ENCODE peak calls at places on chromosomes 6 and 20, in six cellular contexts. One of them, this sample, is unnamed. For H3K4me1, the result is how much of the 10 kb centered on the place peaks cover.

GRCh38 chr6:106564476-106564875 is 64.8 kb downstream of the RTN4IP1 start:
- DNase-seq in esophagus muscularis mucosa: peak
- DNase-seq in stomach: no peak
- DNase-seq in tibial artery: no peak
- DNase-seq in CD4-positive, CD25-positive, alpha-beta regulatory T cell: no peak
- DNase-seq in cardiac muscle cell: no peak
- DNase-seq in this sample: no peak

GRCh38 chr20:9294081-9294480 is 220.3 kb upstream of the LAMP5 start:
- DNase-seq in esophagus muscularis mucosa: no peak
- DNase-seq in stomach: no peak
- DNase-seq in tibial artery: no peak
- DNase-seq in CD4-positive, CD25-positive, alpha-beta regulatory T cell: no peak
- DNase-seq in cardiac muscle cell: peak
- DNase-seq in this sample: peak

GRCh38 chr6:99614430-99615161 is 8.0 kb downstream of the PRDM13 start:
- DNase-seq in esophagus muscularis mucosa: no peak
- DNase-seq in stomach: no peak
- DNase-seq in tibial artery: no peak
- DNase-seq in CD4-positive, CD25-positive, alpha-beta regulatory T cell: no peak
- DNase-seq in cardiac muscle cell: no peak
- DNase-seq in this sample: no peak

GRCh38 chr6:17519120-17519519 is 81.0 kb upstream of the FAM8A1 start:
- DNase-seq in esophagus muscularis mucosa: peak
- DNase-seq in stomach: no peak
- DNase-seq in tibial artery: no peak
- DNase-seq in CD4-positive, CD25-positive, alpha-beta regulatory T cell: no peak
- DNase-seq in cardiac muscle cell: no peak
- DNase-seq in this sample: peak

GRCh38 chr20:48568520-48568919 is 259.3 kb downstream of the PREX1 start:
- DNase-seq in esophagus muscularis mucosa: no peak
- DNase-seq in stomach: no peak
- DNase-seq in tibial artery: no peak
- DNase-seq in CD4-positive, CD25-positive, alpha-beta regulatory T cell: no peak
- DNase-seq in cardiac muscle cell: no peak
- DNase-seq in this sample: no peak

GRCh38 chr20:20375862-20376261 is 8.0 kb downstream of the INSM1 start:
- DNase-seq in esophagus muscularis mucosa: no peak
- DNase-seq in stomach: no peak
- DNase-seq in tibial artery: no peak
- DNase-seq in CD4-positive, CD25-positive, alpha-beta regulatory T cell: no peak
- DNase-seq in cardiac muscle cell: no peak
- DNase-seq in this sample: no peak

GRCh38 chr20:16732506-16733152 is 2.8 kb downstream of the SNRPB2 start:
- DNase-seq in esophagus muscularis mucosa: no peak
- DNase-seq in stomach: no peak
- DNase-seq in tibial artery: no peak
- DNase-seq in CD4-positive, CD25-positive, alpha-beta regulatory T cell: peak
- DNase-seq in cardiac muscle cell: peak
- DNase-seq in this sample: no peak

GRCh38 chr20:38032585-38033329 is 499 bp downstream of the TTI1 start:
- DNase-seq in esophagus muscularis mucosa: no peak
- DNase-seq in stomach: no peak
- DNase-seq in tibial artery: no peak
- DNase-seq in CD4-positive, CD25-positive, alpha-beta regulatory T cell: no peak
- DNase-seq in cardiac muscle cell: no peak
- DNase-seq in this sample: no peak

GRCh38 chr20:5863040-5863811 is 87.1 kb downstream of the TRMT6 start:
- DNase-seq in esophagus muscularis mucosa: no peak
- DNase-seq in stomach: no peak
- DNase-seq in tibial artery: no peak
- DNase-seq in CD4-positive, CD25-positive, alpha-beta regulatory T cell: no peak
- DNase-seq in cardiac muscle cell: peak
- DNase-seq in this sample: peak

GRCh38 chr20:4108495-4109306 is 93.3 kb upstream of the RNF24 start:
- DNase-seq in esophagus muscularis mucosa: no peak
- DNase-seq in stomach: peak
- DNase-seq in tibial artery: peak
- DNase-seq in CD4-positive, CD25-positive, alpha-beta regulatory T cell: peak
- DNase-seq in cardiac muscle cell: peak
- DNase-seq in this sample: no peak

GRCh38 chr6:23218751-23219150 is 649.4 kb downstream of the HDGFL1 start:
- DNase-seq in esophagus muscularis mucosa: no peak
- DNase-seq in stomach: no peak
- DNase-seq in tibial artery: no peak
- DNase-seq in CD4-positive, CD25-positive, alpha-beta regulatory T cell: no peak
- DNase-seq in cardiac muscle cell: no peak
- DNase-seq in this sample: no peak

GRCh38 chr20:49534314-49534713 is 33.6 kb downstream of the PTGIS start:
- DNase-seq in esophagus muscularis mucosa: no peak
- DNase-seq in stomach: peak
- DNase-seq in tibial artery: no peak
- DNase-seq in CD4-positive, CD25-positive, alpha-beta regulatory T cell: peak
- DNase-seq in cardiac muscle cell: peak
- DNase-seq in this sample: peak

GRCh38 chr20:33731693-33732165 is at the start of gene ZNF341:
- DNase-seq in esophagus muscularis mucosa: peak
- DNase-seq in stomach: peak
- DNase-seq in tibial artery: peak
- DNase-seq in CD4-positive, CD25-positive, alpha-beta regulatory T cell: peak
- DNase-seq in cardiac muscle cell: peak
- DNase-seq in this sample: peak

DNA sequence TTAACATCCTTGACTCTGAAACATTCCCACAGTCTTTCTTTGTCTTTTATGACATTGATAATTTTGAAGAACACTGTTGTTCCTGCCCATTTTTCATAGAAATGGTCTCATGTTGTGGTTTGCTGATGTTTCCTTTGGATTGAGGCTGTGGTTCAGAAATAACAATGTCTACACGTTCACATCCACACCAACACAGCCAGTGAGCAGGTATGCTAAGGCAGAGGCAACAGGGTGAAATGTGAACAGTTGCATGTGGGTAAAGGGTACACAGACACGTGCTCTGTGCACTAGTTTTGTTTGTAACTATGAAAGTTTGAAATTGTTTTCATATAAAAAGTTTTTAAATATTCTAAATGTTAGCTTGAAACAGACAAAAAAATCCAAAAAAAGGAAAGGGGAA is 78.4 kb downstream of the GINS1 start:
- DNase-seq in esophagus muscularis mucosa: no peak
- DNase-seq in stomach: no peak
- DNase-seq in tibial artery: no peak
- DNase-seq in CD4-positive, CD25-positive, alpha-beta regulatory T cell: no peak
- DNase-seq in cardiac muscle cell: no peak
- DNase-seq in this sample: no peak
- H3K4me1 ChIP-seq in esophagus muscularis mucosa: under half
- H3K4me1 ChIP-seq in stomach: under half
- H3K4me1 ChIP-seq in tibial artery: under half
- H3K4me1 ChIP-seq in CD4-positive, CD25-positive, alpha-beta regulatory T cell: under half
- H3K4me1 ChIP-seq in cardiac muscle cell: under half
- H3K4me1 ChIP-seq in this sample: under half

DNA sequence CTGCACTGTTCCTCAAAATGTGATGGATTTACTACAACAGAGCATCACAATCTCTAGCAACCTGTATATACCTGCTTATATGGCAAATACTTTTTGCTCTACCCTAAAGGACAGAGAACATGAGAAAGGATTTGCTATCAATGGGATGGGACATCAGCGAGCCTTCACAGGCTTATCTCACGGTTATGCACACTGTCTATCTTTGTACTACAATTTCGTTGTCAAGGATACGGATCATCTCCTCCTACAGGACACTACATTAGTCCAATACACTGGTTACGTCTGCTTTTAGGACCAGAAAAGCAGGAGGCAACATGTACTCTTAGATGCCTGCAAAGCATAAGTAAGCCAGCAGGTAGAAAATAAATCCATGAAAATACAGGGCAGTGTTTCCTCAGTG is 34.2 kb downstream of the STX7 start:
- DNase-seq in esophagus muscularis mucosa: no peak
- DNase-seq in stomach: no peak
- DNase-seq in tibial artery: no peak
- DNase-seq in CD4-positive, CD25-positive, alpha-beta regulatory T cell: no peak
- DNase-seq in cardiac muscle cell: no peak
- DNase-seq in this sample: no peak
- H3K4me1 ChIP-seq in esophagus muscularis mucosa: under half
- H3K4me1 ChIP-seq in stomach: under half
- H3K4me1 ChIP-seq in tibial artery: under half
- H3K4me1 ChIP-seq in CD4-positive, CD25-positive, alpha-beta regulatory T cell: under half
- H3K4me1 ChIP-seq in cardiac muscle cell: under half
- H3K4me1 ChIP-seq in this sample: under half

GRCh38 chr6:154796484-154796883 is 63.3 kb downstream of the SCAF8 start:
- DNase-seq in esophagus muscularis mucosa: no peak
- DNase-seq in stomach: no peak
- DNase-seq in tibial artery: no peak
- DNase-seq in CD4-positive, CD25-positive, alpha-beta regulatory T cell: no peak
- DNase-seq in cardiac muscle cell: no peak
- DNase-seq in this sample: no peak

GRCh38 chr6:154791561-154792317 is 58.5 kb downstream of the SCAF8 start:
- DNase-seq in esophagus muscularis mucosa: no peak
- DNase-seq in stomach: no peak
- DNase-seq in tibial artery: no peak
- DNase-seq in CD4-positive, CD25-positive, alpha-beta regulatory T cell: no peak
- DNase-seq in cardiac muscle cell: peak
- DNase-seq in this sample: no peak

GRCh38 chr6:154797857-154798256 is 64.6 kb downstream of the SCAF8 start:
- DNase-seq in esophagus muscularis mucosa: no peak
- DNase-seq in stomach: no peak
- DNase-seq in tibial artery: no peak
- DNase-seq in CD4-positive, CD25-positive, alpha-beta regulatory T cell: no peak
- DNase-seq in cardiac muscle cell: no peak
- DNase-seq in this sample: no peak

GRCh38 chr6:154792761-154793160 is 59.5 kb downstream of the SCAF8 start:
- DNase-seq in esophagus muscularis mucosa: no peak
- DNase-seq in stomach: no peak
- DNase-seq in tibial artery: no peak
- DNase-seq in CD4-positive, CD25-positive, alpha-beta regulatory T cell: no peak
- DNase-seq in cardiac muscle cell: no peak
- DNase-seq in this sample: peak
- H3K4me1 ChIP-seq in esophagus muscularis mucosa: under half
- H3K4me1 ChIP-seq in stomach: under half
- H3K4me1 ChIP-seq in tibial artery: under half
- H3K4me1 ChIP-seq in CD4-positive, CD25-positive, alpha-beta regulatory T cell: under half
- H3K4me1 ChIP-seq in cardiac muscle cell: under half
- H3K4me1 ChIP-seq in this sample: under half

GRCh38 chr6:159008656-159009288 is 8.8 kb upstream of the RSPH3 start:
- DNase-seq in esophagus muscularis mucosa: no peak
- DNase-seq in stomach: no peak
- DNase-seq in tibial artery: no peak
- DNase-seq in CD4-positive, CD25-positive, alpha-beta regulatory T cell: peak
- DNase-seq in cardiac muscle cell: peak
- DNase-seq in this sample: peak

GRCh38 chr6:159012201-159012600 is 12.2 kb upstream of the RSPH3 start:
- DNase-seq in esophagus muscularis mucosa: no peak
- DNase-seq in stomach: no peak
- DNase-seq in tibial artery: no peak
- DNase-seq in CD4-positive, CD25-positive, alpha-beta regulatory T cell: no peak
- DNase-seq in cardiac muscle cell: peak
- DNase-seq in this sample: no peak

GRCh38 chr6:159002432-159003160 is 2.6 kb upstream of the RSPH3 start:
- DNase-seq in esophagus muscularis mucosa: no peak
- DNase-seq in stomach: no peak
- DNase-seq in tibial artery: no peak
- DNase-seq in CD4-positive, CD25-positive, alpha-beta regulatory T cell: no peak
- DNase-seq in cardiac muscle cell: no peak
- DNase-seq in this sample: no peak

GRCh38 chr6:159004592-159004991 is 4.6 kb upstream of the RSPH3 start:
- DNase-seq in esophagus muscularis mucosa: no peak
- DNase-seq in stomach: no peak
- DNase-seq in tibial artery: no peak
- DNase-seq in CD4-positive, CD25-positive, alpha-beta regulatory T cell: no peak
- DNase-seq in cardiac muscle cell: no peak
- DNase-seq in this sample: no peak

GRCh38 chr6:159007510-159007909 is 7.5 kb upstream of the RSPH3 start:
- DNase-seq in esophagus muscularis mucosa: no peak
- DNase-seq in stomach: no peak
- DNase-seq in tibial artery: no peak
- DNase-seq in CD4-positive, CD25-positive, alpha-beta regulatory T cell: no peak
- DNase-seq in cardiac muscle cell: no peak
- DNase-seq in this sample: no peak
- H3K4me1 ChIP-seq in esophagus muscularis mucosa: under half
- H3K4me1 ChIP-seq in stomach: under half
- H3K4me1 ChIP-seq in tibial artery: under half
- H3K4me1 ChIP-seq in CD4-positive, CD25-positive, alpha-beta regulatory T cell: under half
- H3K4me1 ChIP-seq in cardiac muscle cell: under half
- H3K4me1 ChIP-seq in this sample: under half

This sample was measured in foreskin keratinocyte.